ENCODE peak calls at places on chromosomes 7 and 10, in four cellular contexts. K, T, O and P are unnamed samples.
A peak's percentile ranks its signal among the peaks of the same experiment; 100 is the strongest.

GRCh38 chr7:128215281-128215680 is 25.8 kb upstream of the LEP start:
- DNase-seq in K (no peak), T (no peak), O (no peak), P (no peak)

GRCh38 chr7:41047192-41047591 is 655.7 kb downstream of the INHBA start:
- DNase-seq in K (no peak), T (peak; percentile 45), O (no peak), P (no peak)

GRCh38 chr7:78225534-78225933 is 427.0 kb downstream of the PHTF2 start:
- DNase-seq in K (no peak), T (no peak), O (no peak), P (no peak)

GRCh38 chr10:113978802-113979201 is 64.9 kb upstream of the ADRB1 start:
- DNase-seq in K (no peak), T (no peak), O (no peak), P (no peak)

GRCh38 chr7:82530361-82530760 is 86.8 kb upstream of the CACNA2D1 start:
- DNase-seq in K (no peak), T (no peak), O (no peak), P (no peak)

GRCh38 chr10:71092812-71093391 is 119.5 kb upstream of the UNC5B start:
- DNase-seq in K (no peak), T (peak; percentile 81), O (no peak), P (peak; percentile 64)

GRCh38 chr7:81725496-81726117 is 44.2 kb downstream of the HGF start:
- DNase-seq in K (no peak), T (no peak), O (no peak), P (no peak)

GRCh38 chr7:118006979-118007378 is 133.7 kb upstream of the CTTNBP2 start:
- DNase-seq in K (no peak), T (no peak), O (no peak), P (no peak)

GRCh38 chr7:76302299-76303056 is at the start of gene HSPB1:
- DNase-seq in K (peak; percentile 79), T (peak; percentile 99), O (peak; percentile 97), P (no peak)

GRCh38 chr7:76300210-76300731 is 2.2 kb upstream of the HSPB1 start:
- DNase-seq in K (peak; percentile 90), T (no peak), O (peak; percentile 87), P (no peak)

GRCh38 chr7:76303829-76304505 is 1.5 kb downstream of the HSPB1 start:
- DNase-seq in K (no peak), T (no peak), O (peak; percentile 29), P (no peak)

GRCh38 chr7:76301000-76301399 is 1.5 kb upstream of the HSPB1 start:
- DNase-seq in K (no peak), T (no peak), O (no peak), P (no peak)

DNA sequence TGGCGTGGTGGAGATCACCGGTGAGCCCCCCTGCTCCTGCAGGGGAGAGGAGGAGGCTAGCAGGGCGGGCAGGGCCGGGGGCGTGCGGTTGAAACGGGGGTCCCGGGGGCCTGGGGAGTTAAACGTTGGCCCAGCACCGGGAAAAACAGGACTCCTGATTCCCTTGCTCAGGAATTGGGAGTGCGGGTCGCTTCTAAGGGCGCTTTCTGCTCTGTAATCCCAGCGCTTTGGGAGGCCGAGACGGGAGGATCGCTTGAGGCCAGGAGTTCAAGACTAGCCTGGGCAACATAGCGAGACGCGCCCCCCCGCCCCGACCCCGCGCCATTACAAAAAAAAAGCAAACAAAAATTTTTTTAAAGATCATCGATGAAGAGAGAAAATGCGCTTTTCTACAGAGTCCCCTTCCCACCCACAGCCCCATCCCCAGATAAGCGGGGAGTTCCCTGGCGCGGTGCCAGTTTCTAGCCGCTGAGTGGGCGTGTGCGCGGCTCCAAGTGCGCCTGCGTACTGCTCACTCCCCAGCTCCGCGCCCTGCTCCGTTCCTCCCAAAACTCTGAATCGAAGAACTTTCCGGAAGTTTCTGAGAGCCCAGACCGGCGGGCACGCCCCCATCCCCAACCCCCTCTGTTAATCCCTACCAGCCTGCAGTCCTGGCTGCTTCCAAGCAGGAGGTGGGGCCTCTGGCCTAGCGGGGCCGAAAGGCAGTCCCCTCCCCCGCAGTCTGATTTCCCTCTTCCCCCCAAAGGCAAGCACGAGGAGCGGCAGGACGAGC is 770 bp downstream of the HSPB1 start:
- DNase-seq in K (peak; percentile 69), T (peak; percentile 95), O (peak; percentile 88), P (no peak)
- TF ChIP-seq POLR2A in K (no peak), T (peak; percentile 27), O (peak; percentile 58), P (peak; percentile 58)

DNA sequence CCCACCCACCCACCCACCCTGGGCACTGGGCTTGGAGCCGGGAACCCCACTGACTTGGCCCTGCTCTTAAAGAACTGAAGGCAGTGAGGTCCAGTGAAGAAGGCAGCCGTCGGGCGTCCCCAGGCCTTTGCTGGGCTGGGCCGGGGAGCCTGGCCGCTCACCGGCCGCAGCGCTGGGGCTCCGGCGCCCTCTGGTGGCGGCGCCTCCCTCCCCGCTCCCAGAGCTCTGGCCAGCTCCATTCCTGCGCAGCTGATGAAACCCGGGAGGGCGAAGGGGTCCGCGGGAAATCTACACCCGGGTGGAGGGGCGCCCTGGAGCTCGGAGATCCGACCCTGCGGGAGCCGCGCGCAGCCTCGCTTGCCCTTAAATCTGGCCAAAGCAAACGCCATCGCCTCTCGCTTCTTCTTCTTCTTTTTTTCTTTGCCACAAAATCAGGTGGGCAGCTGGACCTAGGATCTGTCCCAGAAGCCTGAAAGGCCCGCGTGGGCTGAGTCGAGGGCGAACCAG is 1.7 kb upstream of the CXCL12 start:
- DNase-seq in K (no peak), T (no peak), O (peak; percentile 77), P (peak; percentile 85)
- H3K27ac ChIP-seq in K (no peak overlapping the region), T (no peak overlapping the region), O (no peak overlapping the region), P (peak overlapping the region; percentile 79)

GRCh38 chr10:43957267-43958070 is 308.8 kb upstream of the ZNF32 start:
- DNase-seq in K (no peak), T (peak; percentile 89), O (no peak), P (peak; percentile 74)
- H3K27me3 ChIP-seq in K (peaks cover 14% of the 10 kb centered on the region), T (no peaks in the 10 kb centered on the region), O (no peaks in the 10 kb centered on the region), P (no peaks in the 10 kb centered on the region)

GRCh38 chr10:72323108-72323932 is 31.4 kb downstream of the DNAJB12 start:
- DNase-seq in K (no peak), T (no peak), O (no peak), P (no peak)
- TF ChIP-seq POLR2A in K (no peak), T (no peak), O (no peak), P (no peak)

DNA sequence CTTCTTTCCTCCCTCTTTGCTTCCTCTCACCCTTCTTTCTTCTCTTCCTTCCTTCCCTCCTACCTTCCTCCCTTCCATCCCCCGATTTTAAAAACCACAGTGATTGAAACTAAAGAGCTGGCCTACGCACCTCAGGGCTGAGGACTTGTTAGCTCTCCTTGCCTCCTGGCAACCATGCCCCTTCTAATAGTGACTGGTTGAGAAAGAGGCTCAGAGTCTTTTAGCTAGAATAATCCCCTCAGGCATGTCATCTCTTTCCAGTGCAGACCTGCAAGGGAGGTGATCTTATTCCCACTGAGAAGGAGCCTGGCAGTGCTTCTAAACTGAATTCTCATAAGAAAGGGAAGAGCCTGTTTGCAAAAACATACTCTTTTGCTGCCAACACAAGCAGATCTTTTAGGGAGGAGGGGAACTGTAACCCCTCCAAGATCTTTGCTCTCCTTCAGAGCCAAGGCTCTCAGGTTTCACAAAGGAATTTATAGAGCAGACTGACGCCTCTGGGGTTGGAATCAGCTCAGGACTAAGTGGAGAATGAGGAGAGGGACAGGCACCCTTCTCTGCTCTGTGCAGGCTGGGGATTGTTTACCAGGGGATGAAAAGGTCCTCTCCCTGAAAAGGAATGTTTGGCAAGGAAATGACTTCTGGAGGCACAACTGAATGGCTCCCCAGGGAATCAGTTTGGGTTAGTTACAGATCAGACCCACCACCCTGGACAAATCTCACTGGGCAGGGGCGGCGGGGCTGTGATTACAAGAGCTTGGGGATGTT is 9.4 kb upstream of the ANKRD1 start:
- DNase-seq in K (no peak), T (no peak), O (no peak), P (no peak)
- H3K27ac ChIP-seq in K (peak overlapping the region; percentile 39), T (peak overlapping the region; percentile 37), O (no peak overlapping the region), P (peak overlapping the region; percentile 39)